ENCODE peak calls at places on chromosome X, in seven cellular contexts. One of them, this sample, is unnamed.

GRCh38 chrX:114797494-114797893 is 213.6 kb downstream of the HTR2C start:
- DNase-seq in GM12891: no peak
- DNase-seq in GM12878: no peak
- DNase-seq in K562: no peak
- DNase-seq in SK-N-SH: no peak
- DNase-seq in HepG2: no peak
- DNase-seq in H1: no peak
- DNase-seq in this sample: no peak

GRCh38 chrX:16848541-16848940 is 21.6 kb downstream of the RBBP7 start:
- DNase-seq in GM12891: no peak
- DNase-seq in GM12878: no peak
- DNase-seq in K562: no peak
- DNase-seq in SK-N-SH: no peak
- DNase-seq in HepG2: no peak
- DNase-seq in H1: no peak
- DNase-seq in this sample: no peak

GRCh38 chrX:49308604-49309269 is 5.3 kb downstream of the GAGE10 start:
- DNase-seq in GM12891: no peak
- DNase-seq in GM12878: no peak
- DNase-seq in K562: peak
- DNase-seq in SK-N-SH: no peak
- DNase-seq in HepG2: no peak
- DNase-seq in H1: no peak
- DNase-seq in this sample: no peak

GRCh38 chrX:14922437-14922836 is 49.2 kb downstream of the MOSPD2 start:
- DNase-seq in GM12891: no peak
- DNase-seq in GM12878: no peak
- DNase-seq in K562: no peak
- DNase-seq in SK-N-SH: no peak
- DNase-seq in HepG2: no peak
- DNase-seq in H1: no peak
- DNase-seq in this sample: no peak

GRCh38 chrX:12910424-12910823 is 4.0 kb downstream of the TLR8 start:
- DNase-seq in GM12891: no peak
- DNase-seq in GM12878: no peak
- DNase-seq in K562: peak
- DNase-seq in SK-N-SH: no peak
- DNase-seq in HepG2: no peak
- DNase-seq in H1: no peak
- DNase-seq in this sample: no peak

GRCh38 chrX:45295587-45295986 is 94.9 kb upstream of the DIPK2B start:
- DNase-seq in GM12891: no peak
- DNase-seq in GM12878: no peak
- DNase-seq in K562: no peak
- DNase-seq in SK-N-SH: no peak
- DNase-seq in HepG2: peak
- DNase-seq in H1: no peak
- DNase-seq in this sample: no peak

GRCh38 chrX:46602468-46603102 is 29.0 kb downstream of the CHST7 start:
- DNase-seq in GM12891: no peak
- DNase-seq in GM12878: no peak
- DNase-seq in K562: no peak
- DNase-seq in SK-N-SH: no peak
- DNase-seq in HepG2: no peak
- DNase-seq in H1: no peak
- DNase-seq in this sample: no peak

GRCh38 chrX:30278365-30278764 is 30.8 kb downstream of the NR0B1 start:
- DNase-seq in GM12891: no peak
- DNase-seq in GM12878: no peak
- DNase-seq in K562: peak
- DNase-seq in SK-N-SH: no peak
- DNase-seq in HepG2: no peak
- DNase-seq in H1: no peak
- DNase-seq in this sample: no peak

GRCh38 chrX:108763559-108763958 is 27.2 kb upstream of the IRS4 start:
- DNase-seq in GM12891: no peak
- DNase-seq in GM12878: no peak
- DNase-seq in K562: no peak
- DNase-seq in SK-N-SH: no peak
- DNase-seq in HepG2: no peak
- DNase-seq in H1: no peak
- DNase-seq in this sample: no peak

GRCh38 chrX:13102636-13103035 is 58.2 kb upstream of the FAM9C start:
- DNase-seq in GM12891: no peak
- DNase-seq in GM12878: no peak
- DNase-seq in K562: no peak
- DNase-seq in SK-N-SH: no peak
- DNase-seq in HepG2: no peak
- DNase-seq in H1: no peak
- DNase-seq in this sample: no peak

GRCh38 chrX:12225073-12225472 is 86.8 kb downstream of the FRMPD4 start:
- DNase-seq in GM12891: no peak
- DNase-seq in GM12878: no peak
- DNase-seq in K562: no peak
- DNase-seq in SK-N-SH: no peak
- DNase-seq in HepG2: no peak
- DNase-seq in H1: no peak
- DNase-seq in this sample: no peak

GRCh38 chrX:140822184-140822583 is 112.6 kb downstream of the LINC00632 start:
- DNase-seq in GM12891: no peak
- DNase-seq in GM12878: no peak
- DNase-seq in K562: no peak
- DNase-seq in SK-N-SH: no peak
- DNase-seq in HepG2: no peak
- DNase-seq in H1: no peak
- DNase-seq in this sample: no peak
- TF ChIP-seq TAF1 in GM12891: no peak
- TF ChIP-seq TAF1 in GM12878: no peak
- TF ChIP-seq TAF1 in K562: no peak
- TF ChIP-seq TAF1 in SK-N-SH: no peak
- TF ChIP-seq TAF1 in HepG2: no peak
- TF ChIP-seq TAF1 in H1: no peak
- TF ChIP-seq TAF1 in this sample: no peak

DNA sequence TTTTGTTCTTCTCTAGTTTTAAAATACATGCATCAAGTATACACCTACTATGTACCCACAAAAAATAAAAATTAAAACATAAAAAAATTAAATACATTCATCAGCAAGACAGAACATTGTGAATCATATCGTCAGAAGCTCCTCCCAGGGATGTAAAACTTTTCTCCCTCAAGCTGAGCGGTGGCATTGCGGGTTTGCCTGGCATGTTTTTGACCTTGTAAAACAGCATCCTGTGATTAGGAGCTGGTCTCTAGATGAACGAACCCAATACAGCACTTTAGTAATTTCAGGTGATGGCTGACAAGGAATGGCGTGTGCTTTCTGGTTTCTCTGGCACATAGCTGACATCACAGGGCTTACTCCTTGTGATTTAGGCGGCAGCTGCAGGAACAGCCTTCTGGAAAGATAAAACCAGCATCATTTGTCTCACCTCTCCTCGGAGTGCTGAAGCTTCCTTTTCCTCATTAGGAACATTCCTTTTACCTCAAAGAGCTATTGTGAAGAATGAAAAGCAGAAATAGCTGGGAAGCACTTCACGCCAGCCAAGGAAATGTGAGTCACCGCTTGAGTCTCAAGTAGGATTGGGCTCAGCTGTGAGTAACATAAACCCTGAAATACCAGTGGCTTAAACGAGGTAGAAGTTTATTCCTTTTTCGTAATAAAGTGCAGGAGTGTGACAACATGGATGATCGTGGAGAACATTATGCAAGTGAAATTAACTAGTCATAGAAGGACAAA is 44.3 kb downstream of the NYX start:
- DNase-seq in GM12891: no peak
- DNase-seq in GM12878: no peak
- DNase-seq in K562: no peak
- DNase-seq in SK-N-SH: no peak
- DNase-seq in HepG2: no peak
- DNase-seq in H1: no peak
- DNase-seq in this sample: no peak
- TF ChIP-seq TAF1 in GM12891: no peak
- TF ChIP-seq TAF1 in GM12878: no peak
- TF ChIP-seq TAF1 in K562: no peak
- TF ChIP-seq TAF1 in SK-N-SH: no peak
- TF ChIP-seq TAF1 in HepG2: no peak
- TF ChIP-seq TAF1 in H1: no peak
- TF ChIP-seq TAF1 in this sample: no peak

DNA sequence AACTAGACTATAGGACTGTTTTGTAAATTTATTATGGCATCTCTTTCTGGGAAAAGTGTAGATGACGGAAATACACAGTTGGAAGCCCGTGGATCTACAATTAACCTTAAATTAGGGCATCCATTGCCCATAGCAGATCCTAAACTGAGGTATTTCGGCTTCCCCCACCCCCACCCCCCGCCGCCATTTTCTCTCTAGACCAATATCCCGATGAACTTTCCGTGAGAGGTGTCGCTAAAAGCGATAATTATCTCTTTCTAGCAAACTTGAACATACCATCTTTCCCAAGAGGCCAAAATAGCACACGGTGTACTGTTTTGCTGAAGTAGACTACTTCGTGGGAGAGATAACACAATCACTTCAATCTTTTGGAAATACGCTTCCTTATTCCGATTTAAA is 584 bp downstream of the KLHL15 start:
- DNase-seq in GM12891: no peak
- DNase-seq in GM12878: no peak
- DNase-seq in K562: peak
- DNase-seq in SK-N-SH: peak
- DNase-seq in HepG2: no peak
- DNase-seq in H1: no peak
- DNase-seq in this sample: no peak
- TF ChIP-seq TAF1 in GM12891: no peak
- TF ChIP-seq TAF1 in GM12878: no peak
- TF ChIP-seq TAF1 in K562: no peak
- TF ChIP-seq TAF1 in SK-N-SH: no peak
- TF ChIP-seq TAF1 in HepG2: no peak
- TF ChIP-seq TAF1 in H1: no peak
- TF ChIP-seq TAF1 in this sample: no peak

DNA sequence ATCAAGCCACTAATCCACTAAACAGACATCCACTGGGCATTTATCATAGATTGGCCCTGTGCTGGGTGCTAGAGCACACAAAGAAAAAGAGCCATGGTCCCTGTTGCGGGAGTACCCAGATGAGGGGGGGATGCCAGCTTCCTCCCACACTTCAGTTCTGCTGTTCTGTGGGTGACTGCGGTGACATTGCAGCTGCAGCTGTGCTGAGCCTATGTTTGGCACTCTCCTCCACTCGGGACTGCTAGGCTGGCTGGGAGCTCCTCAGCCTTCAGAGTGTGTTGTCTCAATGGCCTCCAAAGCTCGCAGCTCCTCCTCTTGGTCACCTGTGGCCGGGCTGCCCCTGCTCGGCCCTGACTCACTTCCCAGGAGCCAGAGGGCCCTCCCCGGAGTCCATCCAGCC is 173.2 kb downstream of the CLCN4 start:
- DNase-seq in GM12891: no peak
- DNase-seq in GM12878: no peak
- DNase-seq in K562: no peak
- DNase-seq in SK-N-SH: no peak
- DNase-seq in HepG2: no peak
- DNase-seq in H1: no peak
- DNase-seq in this sample: no peak
- TF ChIP-seq TAF1 in GM12891: no peak
- TF ChIP-seq TAF1 in GM12878: no peak
- TF ChIP-seq TAF1 in K562: no peak
- TF ChIP-seq TAF1 in SK-N-SH: no peak
- TF ChIP-seq TAF1 in HepG2: no peak
- TF ChIP-seq TAF1 in H1: no peak
- TF ChIP-seq TAF1 in this sample: no peak

DNA sequence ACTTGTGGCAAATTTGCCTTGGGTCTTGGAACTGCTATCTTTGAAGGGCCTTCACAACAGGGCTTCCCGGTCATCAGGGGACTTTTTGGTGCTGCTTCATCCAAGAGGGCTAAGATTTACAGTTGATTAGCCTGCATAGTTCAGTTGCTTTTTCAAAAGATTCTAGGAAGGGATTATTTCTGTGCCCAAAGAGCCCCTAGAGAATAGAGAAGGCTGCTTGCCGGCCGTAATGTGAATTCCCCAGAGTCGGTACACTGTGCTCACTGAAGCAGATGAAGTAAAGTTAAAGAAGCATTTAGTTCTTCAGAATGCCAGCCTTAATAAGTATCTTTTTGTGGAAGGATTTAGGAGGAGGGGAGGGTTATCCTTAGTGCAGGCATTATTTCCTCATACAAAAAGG is 47.7 kb downstream of the ANOS1 start:
- DNase-seq in GM12891: no peak
- DNase-seq in GM12878: no peak
- DNase-seq in K562: no peak
- DNase-seq in SK-N-SH: no peak
- DNase-seq in HepG2: no peak
- DNase-seq in H1: no peak
- DNase-seq in this sample: no peak
- TF ChIP-seq TAF1 in GM12891: no peak
- TF ChIP-seq TAF1 in GM12878: no peak
- TF ChIP-seq TAF1 in K562: no peak
- TF ChIP-seq TAF1 in SK-N-SH: no peak
- TF ChIP-seq TAF1 in HepG2: no peak
- TF ChIP-seq TAF1 in H1: no peak
- TF ChIP-seq TAF1 in this sample: no peak

DNA sequence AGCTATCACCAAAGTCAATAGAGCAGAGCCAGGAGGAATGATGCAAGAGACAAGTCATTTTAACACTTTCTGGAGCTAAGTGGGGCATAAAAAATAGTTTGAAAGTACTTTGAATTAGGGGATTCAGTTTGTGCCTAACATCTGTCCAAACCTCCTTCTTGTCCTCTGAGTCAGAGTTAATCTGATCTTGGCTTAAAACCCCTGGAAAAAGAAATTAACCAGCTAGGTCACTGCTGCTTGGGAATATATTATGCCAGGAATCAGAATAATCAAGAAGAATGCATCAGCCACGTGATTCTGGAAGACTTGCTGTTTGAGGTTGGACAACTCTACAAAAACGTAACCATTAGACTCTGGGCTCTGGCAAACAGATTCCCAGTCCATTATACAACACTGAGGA is 45.3 kb upstream of the EDA2R start:
- DNase-seq in GM12891: no peak
- DNase-seq in GM12878: no peak
- DNase-seq in K562: no peak
- DNase-seq in SK-N-SH: no peak
- DNase-seq in HepG2: no peak
- DNase-seq in H1: no peak
- DNase-seq in this sample: no peak
- TF ChIP-seq TAF1 in GM12891: no peak
- TF ChIP-seq TAF1 in GM12878: no peak
- TF ChIP-seq TAF1 in K562: no peak
- TF ChIP-seq TAF1 in SK-N-SH: no peak
- TF ChIP-seq TAF1 in HepG2: no peak
- TF ChIP-seq TAF1 in H1: no peak
- TF ChIP-seq TAF1 in this sample: no peak

GRCh38 chrX:3679669-3680068 is 33.8 kb downstream of the PRKX start:
- DNase-seq in GM12891: no peak
- DNase-seq in GM12878: no peak
- DNase-seq in K562: no peak
- DNase-seq in SK-N-SH: no peak
- DNase-seq in HepG2: no peak
- DNase-seq in H1: no peak
- DNase-seq in this sample: no peak
- TF ChIP-seq TAF1 in GM12891: no peak
- TF ChIP-seq TAF1 in GM12878: no peak
- TF ChIP-seq TAF1 in K562: no peak
- TF ChIP-seq TAF1 in SK-N-SH: no peak
- TF ChIP-seq TAF1 in HepG2: no peak
- TF ChIP-seq TAF1 in H1: no peak
- TF ChIP-seq TAF1 in this sample: no peak

GRCh38 chrX:151151668-151152267 is 24.6 kb upstream of the GPR50 start:
- DNase-seq in GM12891: no peak
- DNase-seq in GM12878: no peak
- DNase-seq in K562: peak
- DNase-seq in SK-N-SH: peak
- DNase-seq in HepG2: peak
- DNase-seq in H1: peak
- DNase-seq in this sample: no peak
- TF ChIP-seq TAF1 in GM12891: no peak
- TF ChIP-seq TAF1 in GM12878: no peak
- TF ChIP-seq TAF1 in K562: no peak
- TF ChIP-seq TAF1 in SK-N-SH: no peak
- TF ChIP-seq TAF1 in HepG2: no peak
- TF ChIP-seq TAF1 in H1: no peak
- TF ChIP-seq TAF1 in this sample: no peak

This sample was measured in GM12892.